ENCODE peak calls at places on chromosomes 4 and X, in ten cellular contexts. One of them, this sample, is unnamed.
A peak's percentile ranks its signal among the peaks of the same experiment; 100 is the strongest.

GRCh38 chr4:100590308-100590707 is 72.5 kb upstream of the EMCN start:
- DNase-seq in Peyer's patch: no peak
- DNase-seq in psoas muscle: no peak
- DNase-seq in brain microvascular endothelial cell: no peak
- DNase-seq in left lung: no peak
- DNase-seq in tibial artery: no peak
- DNase-seq in PC-3: no peak
- DNase-seq in A549: no peak
- DNase-seq in naive thymus-derived CD4-positive, alpha-beta T cell: no peak
- DNase-seq in spleen: no peak
- DNase-seq in this sample: no peak

GRCh38 chr4:67762091-67762490 is 7.9 kb upstream of the GNRHR start:
- DNase-seq in brain microvascular endothelial cell: peak; percentile 11
- DNase-seq in PC-3: no peak
- DNase-seq in spleen: no peak
- DNase-seq in left lung: no peak
- DNase-seq in psoas muscle: no peak
- DNase-seq in naive thymus-derived CD4-positive, alpha-beta T cell: no peak
- DNase-seq in Peyer's patch: no peak
- DNase-seq in A549: no peak
- DNase-seq in tibial artery: no peak
- DNase-seq in this sample: no peak

GRCh38 chr4:30720021-30720655 is at the start of gene PCDH7:
- DNase-seq in spleen: no peak
- DNase-seq in brain microvascular endothelial cell: peak; percentile 28
- DNase-seq in Peyer's patch: no peak
- DNase-seq in PC-3: peak; percentile 36
- DNase-seq in A549: peak; percentile 21
- DNase-seq in psoas muscle: peak; percentile 49
- DNase-seq in left lung: peak; percentile 44
- DNase-seq in naive thymus-derived CD4-positive, alpha-beta T cell: no peak
- DNase-seq in tibial artery: peak; percentile 70
- DNase-seq in this sample: no peak

GRCh38 chrX:79933938-79934337 is 80.6 kb upstream of the TBX22 start:
- DNase-seq in A549: no peak
- DNase-seq in spleen: no peak
- DNase-seq in naive thymus-derived CD4-positive, alpha-beta T cell: no peak
- DNase-seq in psoas muscle: no peak
- DNase-seq in PC-3: no peak
- DNase-seq in left lung: no peak
- DNase-seq in brain microvascular endothelial cell: no peak
- DNase-seq in Peyer's patch: no peak
- DNase-seq in tibial artery: no peak
- DNase-seq in this sample: no peak

GRCh38 chr4:75048208-75048879 is 115.4 kb downstream of the PARM1 start:
- DNase-seq in spleen: no peak
- DNase-seq in Peyer's patch: no peak
- DNase-seq in PC-3: peak; percentile 5
- DNase-seq in tibial artery: no peak
- DNase-seq in A549: no peak
- DNase-seq in psoas muscle: no peak
- DNase-seq in left lung: no peak
- DNase-seq in naive thymus-derived CD4-positive, alpha-beta T cell: no peak
- DNase-seq in brain microvascular endothelial cell: no peak
- DNase-seq in this sample: no peak

GRCh38 chr4:174086829-174087799 is 196.4 kb downstream of the FBXO8 start:
- DNase-seq in naive thymus-derived CD4-positive, alpha-beta T cell: no peak
- DNase-seq in psoas muscle: no peak
- DNase-seq in PC-3: no peak
- DNase-seq in left lung: no peak
- DNase-seq in A549: no peak
- DNase-seq in Peyer's patch: no peak
- DNase-seq in brain microvascular endothelial cell: no peak
- DNase-seq in tibial artery: no peak
- DNase-seq in spleen: no peak
- DNase-seq in this sample: no peak

GRCh38 chr4:6923507-6923906 is 13.9 kb downstream of the TBC1D14 start:
- DNase-seq in tibial artery: no peak
- DNase-seq in brain microvascular endothelial cell: no peak
- DNase-seq in Peyer's patch: no peak
- DNase-seq in PC-3: no peak
- DNase-seq in naive thymus-derived CD4-positive, alpha-beta T cell: no peak
- DNase-seq in psoas muscle: no peak
- DNase-seq in left lung: peak; percentile 79
- DNase-seq in spleen: no peak
- DNase-seq in A549: no peak
- DNase-seq in this sample: no peak

GRCh38 chrX:101163166-101163565 is 56.4 kb upstream of the DRP2 start:
- DNase-seq in PC-3: no peak
- DNase-seq in brain microvascular endothelial cell: no peak
- DNase-seq in psoas muscle: no peak
- DNase-seq in tibial artery: no peak
- DNase-seq in spleen: no peak
- DNase-seq in A549: no peak
- DNase-seq in left lung: no peak
- DNase-seq in Peyer's patch: no peak
- DNase-seq in naive thymus-derived CD4-positive, alpha-beta T cell: no peak
- DNase-seq in this sample: no peak

GRCh38 chr4:20474119-20474518 is 222.4 kb downstream of the SLIT2 start:
- DNase-seq in A549: no peak
- DNase-seq in psoas muscle: no peak
- DNase-seq in naive thymus-derived CD4-positive, alpha-beta T cell: no peak
- DNase-seq in tibial artery: no peak
- DNase-seq in Peyer's patch: no peak
- DNase-seq in left lung: no peak
- DNase-seq in brain microvascular endothelial cell: peak; percentile 32
- DNase-seq in PC-3: peak; percentile 31
- DNase-seq in spleen: no peak
- DNase-seq in this sample: no peak

GRCh38 chr4:68907788-68908700 is 43.6 kb downstream of the UGT2A3 start:
- DNase-seq in A549: peak; percentile 65
- DNase-seq in Peyer's patch: no peak
- DNase-seq in PC-3: no peak
- DNase-seq in naive thymus-derived CD4-positive, alpha-beta T cell: no peak
- DNase-seq in brain microvascular endothelial cell: no peak
- DNase-seq in tibial artery: no peak
- DNase-seq in spleen: no peak
- DNase-seq in left lung: no peak
- DNase-seq in psoas muscle: no peak
- DNase-seq in this sample: no peak

GRCh38 chr4:40722576-40723161 is 27.1 kb upstream of the NSUN7 start:
- DNase-seq in spleen: no peak
- DNase-seq in psoas muscle: no peak
- DNase-seq in A549: peak; percentile 46
- DNase-seq in naive thymus-derived CD4-positive, alpha-beta T cell: peak; percentile 27
- DNase-seq in PC-3: no peak
- DNase-seq in Peyer's patch: peak; percentile 61
- DNase-seq in tibial artery: no peak
- DNase-seq in brain microvascular endothelial cell: no peak
- DNase-seq in left lung: no peak
- DNase-seq in this sample: no peak

GRCh38 chr4:37590016-37590415 is 96.2 kb downstream of the RELL1 start:
- DNase-seq in A549: no peak
- DNase-seq in left lung: no peak
- DNase-seq in spleen: no peak
- DNase-seq in brain microvascular endothelial cell: no peak
- DNase-seq in tibial artery: no peak
- DNase-seq in naive thymus-derived CD4-positive, alpha-beta T cell: no peak
- DNase-seq in PC-3: no peak
- DNase-seq in psoas muscle: no peak
- DNase-seq in Peyer's patch: no peak
- DNase-seq in this sample: no peak

GRCh38 chrX:84907324-84907946 is 96.2 kb upstream of the APOOL start:
- DNase-seq in spleen: no peak
- DNase-seq in tibial artery: no peak
- DNase-seq in psoas muscle: no peak
- DNase-seq in A549: peak; percentile 11
- DNase-seq in PC-3: peak; percentile 36
- DNase-seq in naive thymus-derived CD4-positive, alpha-beta T cell: no peak
- DNase-seq in brain microvascular endothelial cell: no peak
- DNase-seq in Peyer's patch: no peak
- DNase-seq in left lung: no peak
- DNase-seq in this sample: no peak

GRCh38 chr4:42278709-42279324 is 118.5 kb upstream of the SHISA3 start:
- DNase-seq in PC-3: no peak
- DNase-seq in tibial artery: no peak
- DNase-seq in psoas muscle: no peak
- DNase-seq in spleen: no peak
- DNase-seq in A549: no peak
- DNase-seq in left lung: no peak
- DNase-seq in naive thymus-derived CD4-positive, alpha-beta T cell: no peak
- DNase-seq in Peyer's patch: no peak
- DNase-seq in brain microvascular endothelial cell: no peak
- DNase-seq in this sample: no peak

GRCh38 chr4:71870456-71870855 is 86.6 kb upstream of the GC start:
- DNase-seq in brain microvascular endothelial cell: no peak
- DNase-seq in spleen: no peak
- DNase-seq in naive thymus-derived CD4-positive, alpha-beta T cell: no peak
- DNase-seq in left lung: no peak
- DNase-seq in Peyer's patch: no peak
- DNase-seq in psoas muscle: no peak
- DNase-seq in tibial artery: no peak
- DNase-seq in A549: no peak
- DNase-seq in PC-3: no peak
- DNase-seq in this sample: no peak

GRCh38 chr4:72489267-72489666 is 79.8 kb downstream of the ADAMTS3 start:
- DNase-seq in A549: peak; percentile 0
- DNase-seq in PC-3: peak; percentile 87
- DNase-seq in tibial artery: no peak
- DNase-seq in left lung: no peak
- DNase-seq in psoas muscle: no peak
- DNase-seq in naive thymus-derived CD4-positive, alpha-beta T cell: no peak
- DNase-seq in spleen: no peak
- DNase-seq in Peyer's patch: no peak
- DNase-seq in brain microvascular endothelial cell: peak; percentile 47
- DNase-seq in this sample: no peak

GRCh38 chr4:108008721-108009120 is 19.0 kb downstream of the HADH start:
- DNase-seq in A549: no peak
- DNase-seq in Peyer's patch: no peak
- DNase-seq in PC-3: peak; percentile 65
- DNase-seq in spleen: no peak
- DNase-seq in tibial artery: no peak
- DNase-seq in psoas muscle: no peak
- DNase-seq in brain microvascular endothelial cell: no peak
- DNase-seq in naive thymus-derived CD4-positive, alpha-beta T cell: no peak
- DNase-seq in left lung: no peak
- DNase-seq in this sample: no peak
- H3K27ac ChIP-seq in A549: no peak overlapping the region
- H3K27ac ChIP-seq in Peyer's patch: no peak overlapping the region
- H3K27ac ChIP-seq in PC-3: no peak overlapping the region
- H3K27ac ChIP-seq in spleen: no peak overlapping the region
- H3K27ac ChIP-seq in tibial artery: no peak overlapping the region
- H3K27ac ChIP-seq in psoas muscle: peak overlapping the region; percentile 90
- H3K27ac ChIP-seq in brain microvascular endothelial cell: no peak overlapping the region
- H3K27ac ChIP-seq in naive thymus-derived CD4-positive, alpha-beta T cell: no peak overlapping the region
- H3K27ac ChIP-seq in left lung: no peak overlapping the region
- H3K27ac ChIP-seq in this sample: no peak overlapping the region

DNA sequence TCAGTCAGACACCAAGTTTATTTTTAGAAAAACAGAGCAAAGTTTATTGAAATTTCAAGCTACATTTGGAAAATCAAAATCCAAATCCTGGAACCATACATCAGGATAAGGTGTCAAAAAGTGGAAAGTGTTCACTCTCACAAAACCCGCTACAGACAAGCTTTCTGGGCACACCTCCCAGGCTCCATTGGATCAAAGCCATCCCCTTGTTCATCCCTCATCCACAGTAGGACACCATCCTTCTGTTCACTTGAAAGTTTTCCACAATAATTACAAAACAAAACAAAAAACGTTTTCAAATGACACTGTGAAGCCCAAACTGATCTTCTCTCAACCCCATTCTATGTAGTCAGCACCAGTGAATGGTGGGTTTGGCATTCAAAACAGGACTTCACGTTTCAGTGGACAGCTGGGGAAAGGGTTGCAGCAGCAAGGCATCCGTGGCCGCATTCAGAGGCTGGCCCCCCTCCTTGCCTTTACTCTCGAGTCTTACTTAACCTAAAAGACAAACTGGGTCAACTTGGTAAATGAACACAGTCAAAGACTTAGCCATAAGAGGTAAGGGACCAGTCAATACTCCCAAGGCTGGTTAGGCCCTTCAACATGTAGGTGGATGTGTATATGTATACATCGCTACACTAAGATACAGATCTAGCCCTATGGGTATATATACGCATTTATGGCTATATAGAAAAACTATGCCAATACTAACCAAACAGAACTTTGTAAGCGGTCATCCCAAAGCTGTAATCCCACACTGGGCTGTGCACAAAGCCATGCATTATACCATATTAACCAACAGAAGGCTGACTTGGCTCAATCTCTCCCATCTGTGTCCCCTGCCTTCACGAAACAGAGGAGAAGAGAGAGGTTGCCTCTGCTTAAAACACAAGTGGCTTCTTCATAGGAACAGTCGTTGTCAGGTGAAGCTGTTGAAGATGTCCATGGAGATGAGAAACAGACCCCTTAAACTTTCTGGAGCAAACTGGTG is 62.1 kb downstream of the TSC22D3 start:
- DNase-seq in left lung: no peak
- DNase-seq in Peyer's patch: no peak
- DNase-seq in brain microvascular endothelial cell: no peak
- DNase-seq in A549: no peak
- DNase-seq in tibial artery: peak; percentile 59
- DNase-seq in PC-3: no peak
- DNase-seq in psoas muscle: peak; percentile 56
- DNase-seq in naive thymus-derived CD4-positive, alpha-beta T cell: peak; percentile 62
- DNase-seq in spleen: peak; percentile 71
- DNase-seq in this sample: peak; percentile 32
- H3K4me3 ChIP-seq in left lung: peak overlapping the region; percentile 72
- H3K4me3 ChIP-seq in Peyer's patch: peak overlapping the region; percentile 89
- H3K4me3 ChIP-seq in brain microvascular endothelial cell: peak overlapping the region; percentile 70
- H3K4me3 ChIP-seq in A549: no peak overlapping the region
- H3K4me3 ChIP-seq in tibial artery: peak overlapping the region; percentile 86
- H3K4me3 ChIP-seq in PC-3: no peak overlapping the region
- H3K4me3 ChIP-seq in psoas muscle: peak overlapping the region; percentile 74
- H3K4me3 ChIP-seq in naive thymus-derived CD4-positive, alpha-beta T cell: peak overlapping the region; percentile 97
- H3K4me3 ChIP-seq in spleen: peak overlapping the region; percentile 69
- H3K4me3 ChIP-seq in this sample: peak overlapping the region; percentile 91

DNA sequence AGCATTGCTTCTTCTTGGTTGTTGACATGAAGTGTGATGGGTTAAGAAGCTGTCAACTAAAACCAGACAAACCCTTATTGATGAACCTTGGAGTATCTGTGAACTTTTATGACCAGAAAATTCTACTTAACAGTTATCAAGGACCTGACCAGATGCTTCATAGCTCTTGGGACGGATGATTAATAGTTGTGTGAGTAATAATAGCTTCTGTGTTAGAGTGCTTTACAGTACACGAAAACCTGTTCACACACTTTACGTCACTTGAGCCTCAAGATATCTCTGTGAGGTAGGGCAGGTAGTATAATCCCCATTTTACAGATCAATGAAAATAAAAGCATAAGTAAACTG is 58.2 kb downstream of the PGRMC2 start:
- DNase-seq in brain microvascular endothelial cell: no peak
- DNase-seq in naive thymus-derived CD4-positive, alpha-beta T cell: no peak
- DNase-seq in A549: no peak
- DNase-seq in psoas muscle: no peak
- DNase-seq in PC-3: peak; percentile 34
- DNase-seq in tibial artery: no peak
- DNase-seq in spleen: no peak
- DNase-seq in left lung: no peak
- DNase-seq in Peyer's patch: no peak
- DNase-seq in this sample: no peak
- H3K27ac ChIP-seq in brain microvascular endothelial cell: no peak overlapping the region
- H3K27ac ChIP-seq in naive thymus-derived CD4-positive, alpha-beta T cell: no peak overlapping the region
- H3K27ac ChIP-seq in A549: peak overlapping the region; percentile 48
- H3K27ac ChIP-seq in psoas muscle: no peak overlapping the region
- H3K27ac ChIP-seq in PC-3: peak overlapping the region; percentile 28
- H3K27ac ChIP-seq in tibial artery: no peak overlapping the region
- H3K27ac ChIP-seq in spleen: no peak overlapping the region
- H3K27ac ChIP-seq in left lung: no peak overlapping the region
- H3K27ac ChIP-seq in Peyer's patch: no peak overlapping the region
- H3K27ac ChIP-seq in this sample: no peak overlapping the region

GRCh38 chr4:133151301-133151680 is 2.2 kb downstream of the PCDH10 start:
- DNase-seq in brain microvascular endothelial cell: no peak
- DNase-seq in tibial artery: peak; percentile 63
- DNase-seq in spleen: no peak
- DNase-seq in left lung: peak; percentile 76
- DNase-seq in naive thymus-derived CD4-positive, alpha-beta T cell: no peak
- DNase-seq in A549: peak; percentile 24
- DNase-seq in PC-3: no peak
- DNase-seq in Peyer's patch: no peak
- DNase-seq in psoas muscle: peak; percentile 39
- DNase-seq in this sample: no peak
- H3K4me3 ChIP-seq in brain microvascular endothelial cell: peak overlapping the region; percentile 71
- H3K4me3 ChIP-seq in tibial artery: peak overlapping the region; percentile 72
- H3K4me3 ChIP-seq in spleen: peak overlapping the region; percentile 4
- H3K4me3 ChIP-seq in left lung: peak overlapping the region; percentile 35
- H3K4me3 ChIP-seq in naive thymus-derived CD4-positive, alpha-beta T cell: no peak overlapping the region
- H3K4me3 ChIP-seq in A549: peak overlapping the region; percentile 28
- H3K4me3 ChIP-seq in PC-3: no peak overlapping the region
- H3K4me3 ChIP-seq in Peyer's patch: no peak overlapping the region
- H3K4me3 ChIP-seq in psoas muscle: peak overlapping the region; percentile 62
- H3K4me3 ChIP-seq in this sample: no peak overlapping the region

This sample was measured in CD8-positive, alpha-beta T cell.